ENCODE peak calls at places on chromosome 19, in nine cellular contexts. M, Q, R, V, O, S, D, J and Y are unnamed samples.

GRCh38 chr19:45927565-45928261 is 13.1 kb upstream of the NANOS2 start:
- DNase-seq in Q (peak; percentile 86), S (peak; percentile 91), J (peak; percentile 95), O (peak; percentile 97), V (peak; percentile 93), M (peak; percentile 93), R (peak; percentile 88), D (peak; percentile 98), Y (peak; percentile 87)

GRCh38 chr19:33788676-33789075 is 8.0 kb upstream of the KCTD15 start:
- DNase-seq in D (no peak), Q (no peak), S (no peak), M (no peak), V (no peak), O (no peak), R (no peak), J (no peak), Y (no peak)

GRCh38 chr19:10478476-10478875 is 24.7 kb downstream of the KEAP1 start:
- DNase-seq in V (no peak), J (no peak), S (no peak), M (no peak), O (peak; percentile 42), Q (peak; percentile 13), D (no peak), R (no peak), Y (no peak)

GRCh38 chr19:10533656-10534386 is 9.9 kb upstream of the ATG4D start:
- DNase-seq in S (no peak), R (no peak), J (peak; percentile 61), D (no peak), V (no peak), Q (peak; percentile 68), M (no peak), O (no peak), Y (no peak)

GRCh38 chr19:48965806-48966540 is 864 bp downstream of the FTL start:
- DNase-seq in S (peak; percentile 96), Q (peak; percentile 80), J (peak; percentile 88), O (peak; percentile 82), R (peak; percentile 92), V (peak; percentile 94), D (peak; percentile 93), M (peak; percentile 94), Y (peak; percentile 90)

GRCh38 chr19:45507864-45508680 is 793 bp downstream of the VASP start:
- DNase-seq in Q (no peak), S (no peak), J (peak; percentile 86), D (peak; percentile 89), R (peak; percentile 86), V (peak; percentile 66), O (no peak), M (no peak), Y (peak; percentile 73)

GRCh38 chr19:47419037-47419783 is at the start of gene MEIS3:
- DNase-seq in S (no peak), R (no peak), Q (no peak), V (no peak), D (peak; percentile 81), J (no peak), M (no peak), O (peak; percentile 81), Y (no peak)

GRCh38 chr19:55344444-55344843 is 4.8 kb downstream of the KMT5C start:
- DNase-seq in J (no peak), O (peak; percentile 91), D (peak; percentile 54), V (no peak), Q (no peak), R (no peak), S (no peak), M (peak; percentile 69), Y (no peak)

GRCh38 chr19:15905026-15905425 is 7.2 kb upstream of the CYP4F2 start:
- DNase-seq in S (no peak), V (no peak), M (no peak), J (no peak), Q (no peak), O (no peak), R (no peak), D (no peak), Y (no peak)
- H3K27ac ChIP-seq in S (no peak overlapping the region), V (no peak overlapping the region), M (no peak overlapping the region), J (no peak overlapping the region), Q (no peak overlapping the region), O (no peak overlapping the region), R (no peak overlapping the region), D (no peak overlapping the region), Y (no peak overlapping the region)

GRCh38 chr19:41263042-41263849 is 926 bp upstream of the HNRNPUL1 start:
- DNase-seq in M (peak; percentile 68), R (peak; percentile 86), O (peak; percentile 50), S (peak; percentile 86), D (peak; percentile 80), J (peak; percentile 80), Q (peak; percentile 74), V (peak; percentile 86), Y (peak; percentile 76)

GRCh38 chr19:41264581-41265375 is 606 bp downstream of the HNRNPUL1 start:
- DNase-seq in O (peak; percentile 67), D (peak; percentile 78), J (peak; percentile 81), V (peak; percentile 78), M (peak; percentile 60), S (peak; percentile 81), Q (peak; percentile 32), R (no peak), Y (peak; percentile 67)

GRCh38 chr19:41261474-41262190 is 2.5 kb upstream of the HNRNPUL1 start:
- DNase-seq in D (no peak), M (no peak), S (no peak), V (no peak), J (peak; percentile 25), O (no peak), Q (no peak), R (no peak), Y (no peak)

GRCh38 chr19:41265376-41266153 is 1.4 kb downstream of the HNRNPUL1 start:
- DNase-seq in M (no peak), O (peak; percentile 27), V (no peak), J (peak; percentile 55), R (no peak), S (no peak), Q (peak; percentile 21), D (peak; percentile 61), Y (no peak)

DNA sequence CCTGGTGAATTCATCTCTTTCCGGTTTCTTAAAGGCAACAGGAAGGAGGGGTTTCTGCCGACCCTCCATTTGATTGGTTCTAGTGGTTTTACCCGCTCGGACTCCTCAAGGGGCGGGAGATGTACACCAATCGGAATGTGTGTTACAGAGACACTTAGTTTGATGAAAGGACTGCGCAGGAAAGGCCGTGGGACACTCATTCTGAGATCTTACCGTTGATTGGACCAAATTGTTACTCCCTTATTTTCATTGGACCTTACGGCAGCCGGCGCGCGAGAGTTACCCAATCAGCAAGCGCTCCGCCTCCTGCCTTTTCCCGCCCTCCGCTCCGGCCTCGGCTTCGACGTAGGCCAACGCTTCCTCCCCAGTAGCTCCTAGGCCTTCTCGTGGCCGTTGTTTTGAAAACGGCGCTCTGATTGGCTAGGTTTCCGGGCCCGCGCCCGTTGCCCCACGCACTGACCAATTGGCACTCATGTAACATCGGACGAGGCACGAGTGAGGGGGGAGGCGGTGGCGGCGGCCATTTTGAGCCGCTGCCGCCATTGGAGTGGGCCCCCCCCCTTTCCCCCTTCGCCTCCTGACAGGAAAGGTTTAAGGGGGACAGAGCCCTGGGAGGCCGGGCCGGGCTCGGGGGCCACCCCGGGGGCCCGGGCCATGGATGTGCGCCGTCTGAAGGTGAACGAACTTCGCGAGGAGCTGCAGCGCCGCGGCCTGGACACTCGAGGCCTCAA is at the start of gene HNRNPUL1:
- DNase-seq in Q (peak; percentile 100), O (peak; percentile 98), J (peak; percentile 99), D (peak; percentile 99), M (peak; percentile 98), S (peak; percentile 99), R (peak; percentile 95), V (peak; percentile 99), Y (peak; percentile 99)
- TF ChIP-seq CTCF in Q (peak; percentile 12), O (peak; percentile 40), J (peak; percentile 39), D (peak; percentile 58), M (peak; percentile 31), S (no peak), R (no peak), V (peak; percentile 31), Y (peak; percentile 33)

DNA sequence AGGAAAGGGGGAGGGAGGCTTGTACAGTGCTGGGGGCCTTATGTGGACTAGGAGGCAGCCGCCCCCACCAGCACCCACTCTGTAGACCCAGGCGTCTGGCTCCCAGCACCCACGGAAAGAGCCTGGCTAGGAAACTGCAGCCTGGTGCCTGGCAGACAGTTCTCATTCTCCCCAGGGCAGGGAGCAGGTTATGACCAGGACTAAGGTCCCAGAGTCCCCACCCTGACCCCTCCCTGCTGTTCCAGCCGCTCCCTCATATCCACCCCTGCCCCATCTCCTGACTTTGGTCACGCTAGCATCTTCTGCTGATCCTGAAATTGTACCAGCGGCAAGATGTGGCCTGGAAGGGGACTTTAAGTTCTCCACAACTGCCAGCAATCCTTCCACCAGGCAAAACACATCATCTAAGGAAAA is at the start of gene FXYD3:
- DNase-seq in J (no peak), D (no peak), M (no peak), O (no peak), Q (no peak), R (no peak), V (no peak), S (no peak), Y (no peak)
- H3K27ac ChIP-seq in J (peak within 1 kb of the TSS; percentile 94), D (peak within 1 kb of the TSS; percentile 70), M (peak within 1 kb of the TSS; percentile 78), O (no peak within 1 kb of the TSS), Q (no peak within 1 kb of the TSS), R (peak within 1 kb of the TSS; percentile 53), V (no peak within 1 kb of the TSS), S (peak within 1 kb of the TSS; percentile 88), Y (no peak within 1 kb of the TSS)

DNA sequence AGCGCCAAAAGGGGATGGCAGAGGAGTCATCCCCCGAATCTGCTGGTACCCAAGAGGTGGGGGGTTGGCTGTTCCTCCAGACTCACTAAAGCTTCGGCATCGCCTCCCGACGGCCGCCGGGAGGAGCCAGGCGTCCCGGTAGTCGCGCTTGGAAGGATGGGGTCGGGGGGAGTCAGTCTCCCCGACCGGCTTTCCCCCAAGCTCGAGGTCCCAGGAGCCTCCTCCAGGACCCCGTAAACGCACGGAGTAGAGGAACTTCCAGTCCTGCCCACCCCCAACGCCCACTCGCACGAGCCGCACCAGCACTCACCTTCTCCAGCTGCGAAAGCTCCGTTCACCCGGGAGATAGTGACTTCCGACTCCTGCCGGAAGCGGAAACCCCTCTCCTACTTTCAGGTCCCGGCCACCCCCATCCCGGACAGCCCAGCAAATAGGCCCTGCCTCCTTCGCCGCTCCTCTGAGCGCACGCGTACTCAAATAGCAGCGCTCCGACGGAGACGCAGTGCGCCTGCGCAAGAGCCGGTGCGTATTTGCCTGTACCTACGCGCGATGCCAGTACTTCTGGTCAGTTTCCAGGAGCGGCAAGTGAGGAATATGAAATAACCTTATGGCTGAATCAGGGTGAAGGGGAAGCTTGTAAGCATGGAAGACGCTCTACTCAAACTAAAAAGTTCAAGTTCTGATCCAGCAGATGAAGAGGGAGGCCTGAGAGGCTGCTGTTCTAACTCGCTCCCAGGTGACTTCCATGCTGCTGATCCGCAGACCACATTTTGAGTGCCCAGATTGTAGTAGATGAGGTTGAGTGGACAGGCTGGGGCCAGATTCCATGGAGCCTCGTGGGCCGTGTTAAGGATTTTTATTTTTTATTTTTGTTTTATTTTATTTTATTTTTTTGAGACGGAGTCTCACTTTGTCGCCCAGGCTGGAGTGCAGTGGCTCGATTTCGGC is at the start of gene ELOF1:
- DNase-seq in R (peak; percentile 100), D (peak; percentile 99), V (peak; percentile 99), J (peak; percentile 100), S (peak; percentile 98), O (peak; percentile 98), M (peak; percentile 98), Q (peak; percentile 98), Y (peak; percentile 99)
- TF ChIP-seq CTCF in R (no peak), D (peak; percentile 34), V (no peak), J (peak; percentile 28), S (peak; percentile 15), O (peak; percentile 40), M (peak; percentile 7), Q (peak; percentile 18), Y (no peak)